ENCODE peak calls at places on chromosomes 7 and 10, in ten cellular contexts. C is HFF-Myc, X is OCI-LY7, W is RWPE1, J is foreskin keratinocyte, V is ovary, U is ascending aorta, D is PC-9, F is HCT116, K is fibroblast of villous mesenchyme. Z is an unnamed sample.

GRCh38 chr10:70807566-70807965 is 8.2 kb upstream of the SGPL1 start:
- DNase-seq in W (no peak), U (no peak), F (no peak), C (no peak), J (no peak), V (no peak), D (peak), K (peak), X (no peak), Z (no peak)

GRCh38 chr7:20385121-20385520 is 54.4 kb downstream of the ITGB8 start:
- DNase-seq in D (peak), V (no peak), K (no peak), X (no peak), W (peak), F (no peak), C (no peak), U (no peak), J (peak), Z (no peak)

GRCh38 chr10:104040862-104041789 is 44.6 kb downstream of the COL17A1 start:
- DNase-seq in D (no peak), K (no peak), V (no peak), X (no peak), W (no peak), C (no peak), J (no peak), F (no peak), U (peak), Z (no peak)

GRCh38 chr10:25339966-25340365 is 165.2 kb downstream of the GPR158 start:
- DNase-seq in D (no peak), K (no peak), J (no peak), V (no peak), C (no peak), X (no peak), U (no peak), W (no peak), F (no peak), Z (no peak)

GRCh38 chr10:23280420-23281043 is 64.1 kb downstream of the C10orf67 start:
- DNase-seq in F (no peak), W (no peak), V (no peak), D (no peak), J (no peak), X (no peak), K (no peak), U (no peak), C (no peak), Z (no peak)

GRCh38 chr7:137820677-137821420 is 25.9 kb downstream of the DGKI start:
- DNase-seq in V (peak), D (no peak), C (no peak), K (peak), F (no peak), J (no peak), X (no peak), U (peak), W (no peak), Z (no peak)

GRCh38 chr7:48173983-48174382 is 2.7 kb downstream of the ABCA13 start:
- DNase-seq in X (no peak), C (no peak), U (no peak), K (no peak), V (no peak), F (no peak), W (no peak), J (no peak), D (peak), Z (no peak)

GRCh38 chr7:120023494-120024167 is 249.3 kb upstream of the KCND2 start:
- DNase-seq in X (no peak), J (no peak), K (peak), F (no peak), C (no peak), D (no peak), W (no peak), V (no peak), U (no peak), Z (no peak)

GRCh38 chr7:36312064-36312914 is 77.4 kb upstream of the ANLN start:
- DNase-seq in V (no peak), W (no peak), X (peak), K (no peak), J (peak), D (no peak), F (no peak), U (no peak), C (no peak), Z (peak)

GRCh38 chr7:36227223-36227622 is 74.2 kb downstream of the EEPD1 start:
- DNase-seq in W (no peak), D (no peak), U (peak), J (no peak), C (peak), X (no peak), F (no peak), V (peak), K (peak), Z (no peak)

DNA sequence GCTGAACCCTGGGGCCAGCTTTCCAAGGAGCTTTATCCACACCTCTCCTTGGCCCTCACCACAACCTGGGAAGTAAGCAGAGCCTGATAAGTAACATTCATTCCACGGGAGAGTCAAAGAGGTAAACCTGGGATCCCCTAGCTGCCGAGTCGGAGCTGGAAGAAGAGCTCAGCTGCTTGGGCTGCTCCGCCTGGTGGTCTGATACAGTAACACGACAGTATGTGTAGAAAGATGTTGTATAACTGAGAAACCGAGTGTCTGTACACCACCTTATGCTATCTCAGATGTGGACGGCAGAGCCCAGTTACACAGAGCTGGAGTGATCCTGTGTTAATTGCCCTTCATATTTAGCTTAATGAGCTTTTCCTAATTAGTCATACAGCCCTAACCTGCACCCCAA is 151.3 kb upstream of the KMT2E start:
- DNase-seq in X (peak), C (no peak), U (no peak), F (peak), K (no peak), D (no peak), V (no peak), J (no peak), W (no peak), Z (no peak)
- TF ChIP-seq CTCF in X (peak), C (peak), U (no peak), F (peak), K (peak), D (peak), V (no peak), J (peak), W (no peak), Z (no peak)

GRCh38 chr7:17645500-17645899 is 294.8 kb downstream of the SNX13 start:
- DNase-seq in X (no peak), K (no peak), V (no peak), F (no peak), D (no peak), W (no peak), U (no peak), C (no peak), J (no peak), Z (no peak)

GRCh38 chr7:17651926-17652385 is 288.3 kb downstream of the SNX13 start:
- DNase-seq in D (no peak), U (no peak), V (no peak), K (peak), F (no peak), J (peak), C (peak), X (no peak), W (no peak), Z (no peak)

GRCh38 chr7:17640730-17641377 is 299.4 kb downstream of the SNX13 start:
- DNase-seq in U (no peak), V (no peak), C (no peak), J (no peak), D (no peak), X (peak), K (no peak), F (peak), W (peak), Z (peak)

GRCh38 chr7:17651296-17651695 is 289.0 kb downstream of the SNX13 start:
- DNase-seq in W (no peak), C (no peak), X (no peak), K (no peak), F (no peak), D (no peak), J (no peak), V (no peak), U (no peak), Z (no peak)

DNA sequence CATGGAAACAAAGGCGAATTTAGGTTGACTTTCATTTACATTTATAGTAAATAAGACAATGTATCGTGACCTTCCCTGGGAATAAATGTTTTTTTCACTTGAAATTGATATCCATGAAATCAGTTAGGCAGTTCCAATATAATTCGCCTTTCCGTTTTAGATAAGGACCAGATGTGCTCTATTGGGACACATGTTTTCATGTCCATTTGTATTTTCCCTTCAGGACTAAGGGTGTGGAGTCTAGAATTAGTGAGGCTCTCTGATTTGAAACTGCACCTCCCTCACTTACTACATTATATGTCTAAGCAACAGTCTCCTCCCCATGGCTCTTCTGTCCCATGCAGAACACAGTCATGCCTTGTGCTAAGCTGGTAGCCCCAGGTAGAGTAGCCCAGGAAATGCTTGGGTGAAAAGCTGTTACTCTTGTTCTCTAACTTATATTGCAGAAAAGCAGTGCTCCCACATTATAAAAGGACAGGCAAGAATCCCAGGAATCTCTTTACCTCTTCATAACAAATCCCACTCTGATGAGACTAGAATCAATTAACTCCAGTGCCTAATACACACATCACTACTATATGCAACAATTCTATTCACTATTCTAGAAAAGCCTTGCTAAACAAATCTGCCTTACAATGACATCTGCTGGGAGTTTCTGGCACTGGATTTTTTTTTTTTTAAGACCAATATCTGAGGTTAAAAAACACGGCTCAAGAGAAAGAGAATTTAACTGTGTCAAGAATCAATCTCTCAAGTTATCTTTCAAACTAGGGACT is 293.9 kb downstream of the SNX13 start:
- DNase-seq in V (no peak), W (peak), K (peak), D (peak), F (no peak), J (peak), U (no peak), X (no peak), C (no peak), Z (no peak)
- TF ChIP-seq CTCF in V (no peak), W (peak), K (peak), D (peak), F (no peak), J (peak), U (peak), X (no peak), C (peak), Z (no peak)

GRCh38 chr7:64946772-64947171 is 43.7 kb downstream of the ZNF273 start:
- DNase-seq in C (no peak), U (no peak), V (no peak), W (no peak), K (peak), F (no peak), X (peak), J (no peak), D (no peak), Z (peak)
- TF ChIP-seq CTCF in C (peak), U (no peak), V (no peak), W (no peak), K (peak), F (no peak), X (peak), J (peak), D (no peak), Z (peak)

DNA sequence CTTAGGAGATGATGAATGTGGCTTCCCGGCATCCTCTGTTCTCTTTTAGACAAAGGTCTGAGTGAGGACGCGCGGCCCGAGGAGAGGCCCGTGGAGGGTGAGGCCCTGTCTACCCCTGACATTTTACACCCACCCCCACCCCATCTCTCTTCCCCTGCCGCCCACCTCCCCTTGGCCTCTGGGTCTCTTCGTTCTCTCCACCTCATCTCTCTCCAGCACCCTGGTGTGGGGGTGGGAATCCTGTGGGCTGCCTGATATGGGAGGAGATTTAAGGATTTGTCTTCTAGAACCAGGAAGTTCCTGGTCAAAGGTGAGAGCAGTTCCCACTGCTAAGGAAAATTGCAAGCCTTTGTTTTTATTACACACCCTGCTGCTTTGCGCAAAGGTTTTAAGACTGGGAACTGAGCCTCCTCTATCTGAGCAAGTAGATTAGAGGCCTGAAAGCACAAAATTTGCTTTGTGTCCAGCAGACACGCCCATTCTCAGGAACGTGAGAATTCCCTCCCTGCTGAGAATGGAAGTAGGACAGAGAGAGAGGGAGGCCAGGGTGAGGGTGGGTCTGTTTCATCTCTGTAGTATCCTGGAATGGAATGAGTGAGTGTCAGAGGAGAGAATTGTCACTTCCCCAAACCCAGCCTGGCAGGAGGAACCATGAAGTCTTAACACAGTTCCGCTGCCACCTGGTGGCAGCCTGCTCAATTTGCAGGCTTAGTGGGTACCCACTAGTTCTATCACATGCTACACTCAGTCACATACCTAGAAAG is 91.2 kb downstream of the GTF2IRD1 start:
- DNase-seq in C (peak), X (peak), D (no peak), V (no peak), K (peak), J (peak), U (no peak), F (peak), W (peak), Z (peak)
- TF ChIP-seq CTCF in C (peak), X (peak), D (peak), V (no peak), K (peak), J (peak), U (peak), F (peak), W (no peak), Z (peak)

GRCh38 chr10:86642499-86642898 is 11.8 kb upstream of the OPN4 start:
- DNase-seq in D (no peak), C (no peak), X (no peak), U (peak), J (peak), W (peak), V (no peak), K (peak), F (no peak), Z (no peak)
- TF ChIP-seq CTCF in D (no peak), C (no peak), X (no peak), U (no peak), J (peak), W (no peak), V (no peak), K (no peak), F (no peak), Z (no peak)

GRCh38 chr7:45576249-45576929 is 2.2 kb downstream of the ADCY1 start:
- DNase-seq in W (no peak), C (no peak), D (no peak), V (no peak), J (no peak), U (peak), X (no peak), F (no peak), K (no peak), Z (no peak)

GRCh38 chr7:45573199-45573598 is 969 bp upstream of the ADCY1 start:
- DNase-seq in W (no peak), V (no peak), J (no peak), D (no peak), U (peak), F (no peak), K (no peak), C (no peak), X (no peak), Z (no peak)

GRCh38 chr7:45573636-45574470 is at the start of gene ADCY1:
- DNase-seq in C (no peak), V (no peak), F (no peak), K (no peak), W (peak), J (no peak), D (no peak), U (peak), X (no peak), Z (no peak)

GRCh38 chr7:45575501-45576248 is 1.5 kb downstream of the ADCY1 start:
- DNase-seq in C (no peak), W (no peak), X (no peak), V (no peak), K (no peak), U (peak), F (no peak), D (no peak), J (no peak), Z (no peak)

GRCh38 chr7:45574521-45575500 is 643 bp downstream of the ADCY1 start:
- DNase-seq in F (no peak), C (no peak), K (peak), W (peak), D (no peak), J (peak), U (peak), X (no peak), V (no peak), Z (no peak)
- TF ChIP-seq CTCF in F (no peak), C (no peak), K (peak), W (peak), D (no peak), J (peak), U (no peak), X (no peak), V (no peak), Z (no peak)

Z was measured in activated CD8-positive, alpha-beta T cell treated with anti-CD3 and anti-CD28 coated beads for 36 hours.